ENCODE peak calls at places on chromosomes 3 and 15, in six cellular contexts. One of them, this sample, is unnamed.
A peak's percentile ranks its signal among the peaks of the same experiment; 100 is the strongest.

GRCh38 chr3:178671261-178672191 is 135.3 kb downstream of the KCNMB2 start:
- DNase-seq in WERI-Rb-1: no peak
- DNase-seq in fibroblast of lung: peak; percentile 48
- DNase-seq in uterus: no peak
- DNase-seq in cardiac muscle cell: peak; percentile 81
- DNase-seq in psoas muscle: no peak
- DNase-seq in this sample: no peak

GRCh38 chr3:4656059-4656458 is 162.9 kb downstream of the ITPR1 start:
- DNase-seq in fibroblast of lung: peak; percentile 70
- DNase-seq in WERI-Rb-1: peak; percentile 78
- DNase-seq in cardiac muscle cell: peak; percentile 84
- DNase-seq in psoas muscle: peak; percentile 71
- DNase-seq in uterus: peak; percentile 74
- DNase-seq in this sample: peak; percentile 87

GRCh38 chr3:157393076-157393475 is 43.6 kb upstream of the PTX3 start:
- DNase-seq in psoas muscle: no peak
- DNase-seq in fibroblast of lung: no peak
- DNase-seq in WERI-Rb-1: no peak
- DNase-seq in uterus: no peak
- DNase-seq in cardiac muscle cell: no peak
- DNase-seq in this sample: no peak

GRCh38 chr3:9175421-9175820 is 74.0 kb downstream of the SRGAP3 start:
- DNase-seq in cardiac muscle cell: no peak
- DNase-seq in WERI-Rb-1: no peak
- DNase-seq in uterus: no peak
- DNase-seq in psoas muscle: no peak
- DNase-seq in fibroblast of lung: no peak
- DNase-seq in this sample: no peak

GRCh38 chr3:24235121-24235520 is 259.5 kb downstream of the THRB start:
- DNase-seq in fibroblast of lung: no peak
- DNase-seq in cardiac muscle cell: no peak
- DNase-seq in WERI-Rb-1: no peak
- DNase-seq in psoas muscle: no peak
- DNase-seq in uterus: no peak
- DNase-seq in this sample: no peak

GRCh38 chr3:174132006-174132405 is 727.1 kb upstream of the NAALADL2 start:
- DNase-seq in cardiac muscle cell: no peak
- DNase-seq in uterus: no peak
- DNase-seq in psoas muscle: no peak
- DNase-seq in WERI-Rb-1: no peak
- DNase-seq in fibroblast of lung: no peak
- DNase-seq in this sample: no peak

GRCh38 chr3:189908646-189909045 is 212.1 kb downstream of the P3H2 start:
- DNase-seq in uterus: no peak
- DNase-seq in cardiac muscle cell: peak; percentile 61
- DNase-seq in WERI-Rb-1: no peak
- DNase-seq in fibroblast of lung: peak; percentile 2
- DNase-seq in psoas muscle: no peak
- DNase-seq in this sample: peak; percentile 6

GRCh38 chr3:77171026-77171425 is 131.1 kb downstream of the ROBO2 start:
- DNase-seq in fibroblast of lung: no peak
- DNase-seq in WERI-Rb-1: no peak
- DNase-seq in psoas muscle: no peak
- DNase-seq in cardiac muscle cell: no peak
- DNase-seq in uterus: no peak
- DNase-seq in this sample: no peak

GRCh38 chr3:119145500-119146167 is at the start of gene TEX55:
- DNase-seq in fibroblast of lung: peak; percentile 32
- DNase-seq in WERI-Rb-1: peak; percentile 43
- DNase-seq in uterus: no peak
- DNase-seq in psoas muscle: no peak
- DNase-seq in cardiac muscle cell: peak; percentile 72
- DNase-seq in this sample: peak; percentile 62

GRCh38 chr3:55564709-55565108 is 77.6 kb upstream of the WNT5A start:
- DNase-seq in cardiac muscle cell: no peak
- DNase-seq in WERI-Rb-1: peak; percentile 42
- DNase-seq in uterus: no peak
- DNase-seq in fibroblast of lung: peak; percentile 45
- DNase-seq in psoas muscle: no peak
- DNase-seq in this sample: no peak

GRCh38 chr15:40471778-40472130 is 970 bp downstream of the CHST14 start:
- DNase-seq in cardiac muscle cell: peak; percentile 18
- DNase-seq in psoas muscle: no peak
- DNase-seq in uterus: no peak
- DNase-seq in fibroblast of lung: peak; percentile 19
- DNase-seq in WERI-Rb-1: no peak
- DNase-seq in this sample: peak; percentile 52

GRCh38 chr3:52249683-52250082 is 4.1 kb downstream of the PPM1M start:
- DNase-seq in WERI-Rb-1: no peak
- DNase-seq in cardiac muscle cell: no peak
- DNase-seq in psoas muscle: no peak
- DNase-seq in fibroblast of lung: no peak
- DNase-seq in uterus: no peak
- DNase-seq in this sample: no peak

GRCh38 chr3:13145131-13145825 is 72.0 kb upstream of the IQSEC1 start:
- DNase-seq in cardiac muscle cell: no peak
- DNase-seq in fibroblast of lung: no peak
- DNase-seq in WERI-Rb-1: peak; percentile 23
- DNase-seq in psoas muscle: no peak
- DNase-seq in uterus: peak; percentile 1
- DNase-seq in this sample: no peak

GRCh38 chr15:39579487-39580116 is 1.3 kb upstream of the THBS1 start:
- DNase-seq in psoas muscle: peak; percentile 70
- DNase-seq in uterus: peak; percentile 79
- DNase-seq in cardiac muscle cell: peak; percentile 95
- DNase-seq in WERI-Rb-1: no peak
- DNase-seq in fibroblast of lung: peak; percentile 95
- DNase-seq in this sample: peak; percentile 87

GRCh38 chr3:100114413-100115030 is at the start of gene FILIP1L:
- DNase-seq in uterus: no peak
- DNase-seq in cardiac muscle cell: no peak
- DNase-seq in psoas muscle: peak; percentile 82
- DNase-seq in WERI-Rb-1: no peak
- DNase-seq in fibroblast of lung: peak; percentile 36
- DNase-seq in this sample: no peak

GRCh38 chr15:32028921-32029320 is 1.4 kb upstream of the CHRNA7 start:
- DNase-seq in WERI-Rb-1: peak; percentile 64
- DNase-seq in cardiac muscle cell: no peak
- DNase-seq in uterus: no peak
- DNase-seq in fibroblast of lung: no peak
- DNase-seq in psoas muscle: no peak
- DNase-seq in this sample: peak; percentile 85

GRCh38 chr3:164465172-164465571 is 613.1 kb downstream of the SI start:
- DNase-seq in WERI-Rb-1: no peak
- DNase-seq in uterus: no peak
- DNase-seq in cardiac muscle cell: no peak
- DNase-seq in psoas muscle: no peak
- DNase-seq in fibroblast of lung: no peak
- DNase-seq in this sample: no peak

GRCh38 chr3:171688593-171688992 is 121.7 kb downstream of the PLD1 start:
- DNase-seq in uterus: no peak
- DNase-seq in WERI-Rb-1: no peak
- DNase-seq in fibroblast of lung: no peak
- DNase-seq in cardiac muscle cell: no peak
- DNase-seq in psoas muscle: no peak
- DNase-seq in this sample: no peak

GRCh38 chr3:44554626-44555592 is at the start of gene ZKSCAN7:
- DNase-seq in psoas muscle: peak; percentile 75
- DNase-seq in WERI-Rb-1: peak; percentile 85
- DNase-seq in fibroblast of lung: peak; percentile 67
- DNase-seq in cardiac muscle cell: peak; percentile 71
- DNase-seq in uterus: peak; percentile 33
- DNase-seq in this sample: peak; percentile 73

GRCh38 chr3:44561076-44561475 is 6.1 kb downstream of the ZKSCAN7 start:
- DNase-seq in cardiac muscle cell: no peak
- DNase-seq in uterus: no peak
- DNase-seq in psoas muscle: no peak
- DNase-seq in WERI-Rb-1: no peak
- DNase-seq in fibroblast of lung: no peak
- DNase-seq in this sample: no peak

GRCh38 chr3:44557074-44557473 is 2.1 kb downstream of the ZKSCAN7 start:
- DNase-seq in fibroblast of lung: no peak
- DNase-seq in WERI-Rb-1: no peak
- DNase-seq in cardiac muscle cell: no peak
- DNase-seq in uterus: no peak
- DNase-seq in psoas muscle: no peak
- DNase-seq in this sample: no peak

GRCh38 chr3:44555753-44556152 is 760 bp downstream of the ZKSCAN7 start:
- DNase-seq in psoas muscle: no peak
- DNase-seq in uterus: no peak
- DNase-seq in cardiac muscle cell: peak; percentile 10
- DNase-seq in fibroblast of lung: peak; percentile 6
- DNase-seq in WERI-Rb-1: no peak
- DNase-seq in this sample: no peak
- H3K9me3 ChIP-seq in psoas muscle: no peaks in the 10 kb centered on the region
- H3K9me3 ChIP-seq in uterus: no peaks in the 10 kb centered on the region
- H3K9me3 ChIP-seq in cardiac muscle cell: no peaks in the 10 kb centered on the region
- H3K9me3 ChIP-seq in fibroblast of lung: no peaks in the 10 kb centered on the region
- H3K9me3 ChIP-seq in WERI-Rb-1: no peaks in the 10 kb centered on the region
- H3K9me3 ChIP-seq in this sample: no peaks in the 10 kb centered on the region

GRCh38 chr3:131224886-131225550 is 156.6 kb upstream of the NUDT16 start:
- DNase-seq in WERI-Rb-1: no peak
- DNase-seq in uterus: no peak
- DNase-seq in fibroblast of lung: peak; percentile 63
- DNase-seq in cardiac muscle cell: no peak
- DNase-seq in psoas muscle: no peak
- DNase-seq in this sample: no peak

GRCh38 chr3:131228522-131228921 is 153.1 kb upstream of the NUDT16 start:
- DNase-seq in psoas muscle: no peak
- DNase-seq in uterus: no peak
- DNase-seq in WERI-Rb-1: no peak
- DNase-seq in cardiac muscle cell: no peak
- DNase-seq in fibroblast of lung: no peak
- DNase-seq in this sample: no peak

GRCh38 chr3:131222599-131222998 is 159.0 kb upstream of the NUDT16 start:
- DNase-seq in fibroblast of lung: no peak
- DNase-seq in psoas muscle: no peak
- DNase-seq in uterus: no peak
- DNase-seq in cardiac muscle cell: no peak
- DNase-seq in WERI-Rb-1: no peak
- DNase-seq in this sample: no peak

GRCh38 chr3:131221731-131222130 is 159.8 kb upstream of the NUDT16 start:
- DNase-seq in psoas muscle: no peak
- DNase-seq in WERI-Rb-1: no peak
- DNase-seq in fibroblast of lung: peak; percentile 90
- DNase-seq in cardiac muscle cell: peak; percentile 59
- DNase-seq in uterus: no peak
- DNase-seq in this sample: no peak

DNA sequence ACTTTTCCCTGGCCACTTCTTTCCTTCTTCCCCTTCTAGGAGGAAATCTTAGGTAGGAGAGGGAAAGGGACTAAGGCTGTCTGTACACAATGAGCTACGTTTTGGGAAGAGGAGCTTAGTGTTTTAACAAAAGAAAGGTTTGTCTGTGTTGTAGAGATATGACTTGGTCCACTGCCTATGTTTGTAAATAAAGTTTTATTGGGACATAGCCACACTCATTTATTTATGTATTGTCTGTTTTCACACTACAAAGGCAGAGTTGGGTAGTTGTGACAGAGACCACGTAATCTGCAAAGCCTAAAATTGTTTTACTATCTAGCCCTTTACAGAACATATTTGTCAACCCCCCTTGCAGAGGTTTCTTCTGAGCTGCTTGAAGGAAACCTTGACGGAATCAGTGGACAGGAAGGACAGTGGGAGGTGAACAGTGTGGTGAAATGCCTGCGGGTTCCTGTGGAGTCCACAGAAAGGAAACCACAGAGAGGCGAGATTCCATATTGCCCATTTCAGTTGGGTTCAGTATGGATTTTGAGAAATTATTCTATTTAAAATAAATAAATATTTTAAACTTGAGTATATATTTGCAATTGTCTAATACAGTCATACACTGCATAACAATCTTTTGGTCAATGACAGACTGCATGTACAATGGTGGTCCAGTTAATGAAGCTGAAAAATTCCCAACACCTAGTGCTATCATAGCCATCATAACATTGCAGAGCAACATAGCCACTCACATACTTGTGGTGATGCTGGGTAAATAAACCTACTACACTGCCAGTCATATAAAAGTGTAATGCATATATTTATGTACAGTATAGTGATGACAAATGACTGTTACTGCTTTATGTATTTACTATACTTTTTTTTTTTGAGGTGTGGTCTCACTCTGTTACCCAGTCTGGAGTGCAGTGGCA is 157.9 kb upstream of the NUDT16 start:
- DNase-seq in psoas muscle: no peak
- DNase-seq in WERI-Rb-1: no peak
- DNase-seq in cardiac muscle cell: peak; percentile 54
- DNase-seq in fibroblast of lung: no peak
- DNase-seq in uterus: no peak
- DNase-seq in this sample: no peak
- H3K9me3 ChIP-seq in psoas muscle: no peaks in the 10 kb centered on the region
- H3K9me3 ChIP-seq in WERI-Rb-1: no peaks in the 10 kb centered on the region
- H3K9me3 ChIP-seq in cardiac muscle cell: no peaks in the 10 kb centered on the region
- H3K9me3 ChIP-seq in fibroblast of lung: no peaks in the 10 kb centered on the region
- H3K9me3 ChIP-seq in uterus: no peaks in the 10 kb centered on the region
- H3K9me3 ChIP-seq in this sample: no peaks in the 10 kb centered on the region

GRCh38 chr3:121981473-121981872 is 40.6 kb downstream of the ILDR1 start:
- DNase-seq in psoas muscle: no peak
- DNase-seq in WERI-Rb-1: no peak
- DNase-seq in cardiac muscle cell: no peak
- DNase-seq in uterus: no peak
- DNase-seq in fibroblast of lung: no peak
- DNase-seq in this sample: no peak
- H3K9me3 ChIP-seq in psoas muscle: peaks cover 4% of the 10 kb centered on the region
- H3K9me3 ChIP-seq in WERI-Rb-1: no peaks in the 10 kb centered on the region
- H3K9me3 ChIP-seq in cardiac muscle cell: no peaks in the 10 kb centered on the region
- H3K9me3 ChIP-seq in uterus: no peaks in the 10 kb centered on the region
- H3K9me3 ChIP-seq in fibroblast of lung: no peaks in the 10 kb centered on the region
- H3K9me3 ChIP-seq in this sample: peaks cover 3% of the 10 kb centered on the region

GRCh38 chr15:25245801-25246622 is 192.8 kb downstream of the UBE3A start:
- DNase-seq in psoas muscle: peak; percentile 21
- DNase-seq in cardiac muscle cell: no peak
- DNase-seq in fibroblast of lung: no peak
- DNase-seq in WERI-Rb-1: no peak
- DNase-seq in uterus: peak; percentile 5
- DNase-seq in this sample: no peak
- H3K9me3 ChIP-seq in psoas muscle: no peaks in the 10 kb centered on the region
- H3K9me3 ChIP-seq in cardiac muscle cell: no peaks in the 10 kb centered on the region
- H3K9me3 ChIP-seq in fibroblast of lung: no peaks in the 10 kb centered on the region
- H3K9me3 ChIP-seq in WERI-Rb-1: peaks cover 6% of the 10 kb centered on the region
- H3K9me3 ChIP-seq in uterus: no peaks in the 10 kb centered on the region
- H3K9me3 ChIP-seq in this sample: no peaks in the 10 kb centered on the region

DNA sequence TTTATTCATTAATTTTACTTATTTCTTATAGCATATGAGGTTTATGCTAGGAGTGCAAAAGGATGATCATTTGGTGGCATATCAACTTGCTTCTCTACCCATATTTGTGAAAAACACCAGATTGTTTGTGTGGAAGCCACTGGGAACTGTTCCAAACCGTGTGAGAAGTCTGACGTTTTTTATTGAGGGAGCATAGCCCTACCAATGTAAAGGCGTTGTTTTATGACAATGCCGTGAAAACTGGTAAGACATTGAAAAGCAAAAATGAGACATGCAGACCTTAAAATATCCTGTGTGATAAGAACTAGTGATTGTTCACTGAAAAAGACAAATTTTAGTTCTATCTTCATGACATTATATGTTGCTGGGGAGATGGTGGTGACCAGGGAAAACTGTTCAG is 87.8 kb downstream of the CHL1 start:
- DNase-seq in fibroblast of lung: no peak
- DNase-seq in psoas muscle: no peak
- DNase-seq in cardiac muscle cell: no peak
- DNase-seq in uterus: no peak
- DNase-seq in WERI-Rb-1: no peak
- DNase-seq in this sample: no peak
- H3K9me3 ChIP-seq in fibroblast of lung: no peaks in the 10 kb centered on the region
- H3K9me3 ChIP-seq in psoas muscle: no peaks in the 10 kb centered on the region
- H3K9me3 ChIP-seq in cardiac muscle cell: no peaks in the 10 kb centered on the region
- H3K9me3 ChIP-seq in uterus: no peaks in the 10 kb centered on the region
- H3K9me3 ChIP-seq in WERI-Rb-1: no peaks in the 10 kb centered on the region
- H3K9me3 ChIP-seq in this sample: no peaks in the 10 kb centered on the region

This sample was measured in neural progenitor cell.